ENCODE peak calls at places on chromosomes 11 and 22, in six cellular contexts. J is DND-41, O is coronary artery, T is adrenal gland, N is CD14-positive monocyte, I is WTC11. M is an unnamed sample.
A peak's percentile ranks its signal among the peaks of the same experiment; 100 is the strongest.

GRCh38 chr11:77147668-77148321 is 19.7 kb downstream of the MYO7A start:
- DNase-seq in J (peak; percentile 86), O (no peak), T (no peak), N (no peak), I (peak; percentile 66), M (no peak)

GRCh38 chr11:60988658-60989057 is 17.2 kb downstream of the CD6 start:
- DNase-seq in J (no peak), O (no peak), T (no peak), N (no peak), I (no peak), M (no peak)

GRCh38 chr11:31160504-31161422 is 208.8 kb downstream of the DCDC1 start:
- DNase-seq in J (no peak), O (no peak), T (no peak), N (no peak), I (no peak), M (no peak)

GRCh38 chr11:46342237-46342636 is 5.0 kb upstream of the DGKZ start:
- DNase-seq in J (peak; percentile 79), O (no peak), T (no peak), N (no peak), I (no peak), M (no peak)

GRCh38 chr11:115168229-115168671 is 336.0 kb downstream of the CADM1 start:
- DNase-seq in J (no peak), O (no peak), T (peak; percentile 58), N (no peak), I (no peak), M (no peak)

GRCh38 chr11:94675239-94675638 is 92.9 kb upstream of the AMOTL1 start:
- DNase-seq in J (no peak), O (no peak), T (no peak), N (no peak), I (no peak), M (no peak)

GRCh38 chr11:109747839-109748238 is 325.8 kb downstream of the C11orf87 start:
- DNase-seq in J (no peak), O (no peak), T (peak; percentile 25), N (peak; percentile 72), I (no peak), M (no peak)

GRCh38 chr11:34149786-34150185 is 44.4 kb downstream of the NAT10 start:
- DNase-seq in J (no peak), O (no peak), T (no peak), N (no peak), I (peak; percentile 44), M (peak; percentile 13)

GRCh38 chr22:29336751-29337490 is 21.4 kb upstream of the RASL10A start:
- DNase-seq in J (no peak), O (no peak), T (no peak), N (no peak), I (no peak), M (no peak)

GRCh38 chr11:122413677-122414076 is 241.8 kb upstream of the UBASH3B start:
- DNase-seq in J (no peak), O (no peak), T (no peak), N (no peak), I (no peak), M (no peak)

GRCh38 chr11:11899401-11899800 is 57.6 kb downstream of the USP47 start:
- DNase-seq in J (no peak), O (no peak), T (no peak), N (no peak), I (no peak), M (no peak)

GRCh38 chr11:11898648-11899047 is 56.9 kb downstream of the USP47 start:
- DNase-seq in J (no peak), O (no peak), T (no peak), N (no peak), I (no peak), M (no peak)

GRCh38 chr11:11894486-11894885 is 52.7 kb downstream of the USP47 start:
- DNase-seq in J (no peak), O (no peak), T (no peak), N (no peak), I (no peak), M (no peak)

DNA sequence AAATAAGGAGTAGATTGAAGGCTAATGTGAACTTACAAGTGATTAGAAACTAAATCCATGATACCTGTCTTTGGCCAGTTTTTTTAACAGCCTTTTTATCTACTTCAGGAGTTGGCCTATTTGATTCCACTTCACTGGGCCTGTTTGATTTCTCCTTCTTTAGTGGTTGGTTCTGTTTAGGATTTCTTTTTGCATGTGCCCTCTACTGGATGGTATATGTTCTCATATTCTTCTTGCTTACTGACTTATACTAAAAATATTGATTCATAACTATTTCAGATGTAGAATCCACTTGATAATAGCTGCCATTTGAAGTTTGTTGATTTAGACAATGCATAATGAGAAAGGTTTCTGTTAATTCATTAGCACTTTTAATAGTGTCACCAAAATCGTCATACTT is 53.9 kb downstream of the USP47 start:
- DNase-seq in J (no peak), O (no peak), T (no peak), N (no peak), I (no peak), M (peak; percentile 31)
- TF ChIP-seq CTCF in J (no peak), O (no peak), T (no peak), N (no peak), I (no peak), M (peak; percentile 34)

GRCh38 chr11:65102142-65103095 is 6.4 kb downstream of the VPS51 start:
- DNase-seq in J (no peak), O (no peak), T (no peak), N (no peak), I (no peak), M (peak; percentile 41)

GRCh38 chr11:65104628-65105027 is 7.0 kb upstream of the TM7SF2 start:
- DNase-seq in J (no peak), O (no peak), T (no peak), N (no peak), I (no peak), M (no peak)

GRCh38 chr11:65096926-65097325 is 912 bp downstream of the VPS51 start:
- DNase-seq in J (no peak), O (no peak), T (no peak), N (no peak), I (no peak), M (no peak)

GRCh38 chr11:65103476-65103875 is 7.5 kb downstream of the VPS51 start:
- DNase-seq in J (no peak), O (no peak), T (no peak), N (no peak), I (no peak), M (no peak)

GRCh38 chr11:65100674-65101350 is 4.8 kb downstream of the VPS51 start:
- DNase-seq in J (no peak), O (no peak), T (no peak), N (no peak), I (no peak), M (peak; percentile 61)
- TF ChIP-seq CTCF in J (peak; percentile 3), O (no peak), T (peak; percentile 18), N (peak; percentile 20), I (no peak), M (no peak)

GRCh38 chr11:111851636-111852035 is 19.7 kb downstream of the ALG9 start:
- DNase-seq in J (no peak), O (no peak), T (no peak), N (no peak), I (no peak), M (peak; percentile 36)
- TF ChIP-seq CTCF in J (peak; percentile 37), O (no peak), T (no peak), N (peak; percentile 10), I (no peak), M (peak; percentile 55)

GRCh38 chr11:2703487-2704141 is 3.8 kb upstream of the KCNQ1OT1 start:
- DNase-seq in J (peak; percentile 34), O (no peak), T (no peak), N (no peak), I (no peak), M (peak; percentile 25)
- TF ChIP-seq CTCF in J (no peak), O (no peak), T (no peak), N (no peak), I (no peak), M (no peak)